ENCODE peak calls at places on chromosomes 4 and X, in seven cellular contexts. K is AG09319; U is endodermal cell; Z is activated CD4-positive, alpha-beta T cell treated with anti-CD3 and anti-CD28 coated beads for 1 hour; N is SW480; P is AG08395; H is ELF-1. X is an unnamed sample.

GRCh38 chr4:111334356-111334755 is 711.5 kb upstream of the PITX2 start:
- DNase-seq in H (no peak), P (no peak), N (no peak), Z (no peak), U (no peak), K (no peak), X (no peak)

GRCh38 chr4:158715787-158716186 is 7.4 kb downstream of the PPID start:
- DNase-seq in P (no peak), N (no peak), Z (no peak), U (no peak), K (no peak), H (no peak), X (no peak)

GRCh38 chrX:54529559-54530357 is at the start of gene GNL3L:
- DNase-seq in N (peak; percentile 88), K (peak; percentile 59), U (peak; percentile 94), P (peak; percentile 93), Z (peak; percentile 74), H (peak; percentile 94), X (peak; percentile 76)

GRCh38 chrX:53674581-53674980 is 11.9 kb downstream of the HUWE1 start:
- DNase-seq in U (no peak), Z (no peak), N (no peak), K (no peak), P (no peak), H (no peak), X (no peak)

GRCh38 chr4:39514888-39515401 is 12.3 kb downstream of the UGDH start:
- DNase-seq in K (no peak), U (no peak), N (peak; percentile 42), P (no peak), Z (no peak), H (no peak), X (no peak)

GRCh38 chr4:76420901-76421581 is at the start of gene CCDC158:
- DNase-seq in K (no peak), N (no peak), U (no peak), P (peak; percentile 45), H (no peak), Z (no peak), X (no peak)

GRCh38 chrX:40845331-40845911 is 110.1 kb upstream of the MED14 start:
- DNase-seq in N (no peak), K (peak; percentile 63), Z (no peak), P (peak; percentile 87), H (peak; percentile 83), U (peak; percentile 75), X (no peak)

GRCh38 chr4:185730849-185731608 is 81.0 kb downstream of the SORBS2 start:
- DNase-seq in P (peak; percentile 47), Z (no peak), U (no peak), H (no peak), K (no peak), N (no peak), X (no peak)

GRCh38 chr4:52979020-52979419 is 116.9 kb downstream of the RASL11B start:
- DNase-seq in P (no peak), U (no peak), K (no peak), Z (no peak), N (no peak), H (no peak), X (no peak)

GRCh38 chr4:38804654-38805295 is at the start of gene TLR1:
- DNase-seq in P (peak; percentile 50), N (peak; percentile 8), K (peak; percentile 25), Z (no peak), U (no peak), H (no peak), X (peak; percentile 59)

GRCh38 chr4:184983660-184984356 is 34.5 kb upstream of the HELT start:
- DNase-seq in Z (peak; percentile 29), U (peak; percentile 95), H (peak; percentile 67), P (peak; percentile 64), N (peak; percentile 79), K (no peak), X (no peak)

GRCh38 chrX:105461013-105461412 is 240.5 kb upstream of the TEX13A start:
- DNase-seq in P (no peak), Z (no peak), K (no peak), U (no peak), N (no peak), H (no peak), X (no peak)

GRCh38 chr4:1885414-1885813 is 14.2 kb downstream of the NSD2 start:
- DNase-seq in U (no peak), K (no peak), N (no peak), P (no peak), Z (no peak), H (no peak), X (no peak)

GRCh38 chr4:158327525-158327924 is 117.2 kb downstream of the TMEM144 start:
- DNase-seq in U (peak; percentile 71), Z (no peak), K (no peak), H (peak; percentile 51), N (peak; percentile 6), P (no peak), X (no peak)

GRCh38 chr4:119136541-119136940 is 909 bp downstream of the MYOZ2 start:
- DNase-seq in P (no peak), H (no peak), N (peak; percentile 1), U (no peak), Z (no peak), K (no peak), X (no peak)